ENCODE peak calls at places on chromosomes 7 and 10, in ten cellular contexts. One of them, this sample, is unnamed.

GRCh38 chr7:156703209-156703608 is 62.6 kb downstream of the RNF32 start:
- DNase-seq in Panc1: no peak
- DNase-seq in breast epithelium: no peak
- DNase-seq in astrocyte: no peak
- DNase-seq in CD8-positive, alpha-beta T cell: no peak
- DNase-seq in fibroblast of lung: no peak
- DNase-seq in A549: no peak
- DNase-seq in cardiac muscle cell: no peak
- DNase-seq in testis: no peak
- DNase-seq in neural progenitor cell: no peak
- DNase-seq in this sample: no peak

GRCh38 chr7:35267372-35267771 is 13.5 kb upstream of the TBX20 start:
- DNase-seq in CD8-positive, alpha-beta T cell: no peak
- DNase-seq in testis: no peak
- DNase-seq in Panc1: no peak
- DNase-seq in cardiac muscle cell: no peak
- DNase-seq in breast epithelium: no peak
- DNase-seq in astrocyte: no peak
- DNase-seq in A549: no peak
- DNase-seq in neural progenitor cell: no peak
- DNase-seq in fibroblast of lung: no peak
- DNase-seq in this sample: no peak

GRCh38 chr7:124940306-124940705 is 10.7 kb upstream of the POT1 start:
- DNase-seq in Panc1: no peak
- DNase-seq in neural progenitor cell: no peak
- DNase-seq in testis: no peak
- DNase-seq in fibroblast of lung: no peak
- DNase-seq in CD8-positive, alpha-beta T cell: no peak
- DNase-seq in astrocyte: no peak
- DNase-seq in breast epithelium: no peak
- DNase-seq in cardiac muscle cell: no peak
- DNase-seq in A549: no peak
- DNase-seq in this sample: no peak

GRCh38 chr10:130230611-130231010 is 94.4 kb downstream of the GLRX3 start:
- DNase-seq in breast epithelium: no peak
- DNase-seq in cardiac muscle cell: no peak
- DNase-seq in A549: no peak
- DNase-seq in testis: no peak
- DNase-seq in fibroblast of lung: no peak
- DNase-seq in astrocyte: no peak
- DNase-seq in CD8-positive, alpha-beta T cell: no peak
- DNase-seq in neural progenitor cell: no peak
- DNase-seq in Panc1: no peak
- DNase-seq in this sample: no peak

GRCh38 chr7:88964418-88964817 is 168.9 kb upstream of the TEX47 start:
- DNase-seq in breast epithelium: no peak
- DNase-seq in Panc1: no peak
- DNase-seq in astrocyte: no peak
- DNase-seq in fibroblast of lung: no peak
- DNase-seq in testis: no peak
- DNase-seq in A549: no peak
- DNase-seq in neural progenitor cell: no peak
- DNase-seq in CD8-positive, alpha-beta T cell: no peak
- DNase-seq in cardiac muscle cell: no peak
- DNase-seq in this sample: no peak

GRCh38 chr10:14532473-14533251 is 201.9 kb upstream of the FRMD4A start:
- DNase-seq in testis: peak; percentile 62
- DNase-seq in cardiac muscle cell: no peak
- DNase-seq in Panc1: no peak
- DNase-seq in A549: peak; percentile 60
- DNase-seq in neural progenitor cell: no peak
- DNase-seq in astrocyte: peak; percentile 22
- DNase-seq in fibroblast of lung: peak; percentile 51
- DNase-seq in CD8-positive, alpha-beta T cell: no peak
- DNase-seq in breast epithelium: no peak
- DNase-seq in this sample: peak; percentile 66

GRCh38 chr7:80047032-80047431 is 87.6 kb upstream of the GNAI1 start:
- DNase-seq in breast epithelium: no peak
- DNase-seq in CD8-positive, alpha-beta T cell: no peak
- DNase-seq in A549: no peak
- DNase-seq in testis: no peak
- DNase-seq in fibroblast of lung: no peak
- DNase-seq in Panc1: no peak
- DNase-seq in neural progenitor cell: no peak
- DNase-seq in cardiac muscle cell: no peak
- DNase-seq in astrocyte: no peak
- DNase-seq in this sample: no peak

GRCh38 chr10:36023939-36024338 is 381.8 kb upstream of the FZD8 start:
- DNase-seq in neural progenitor cell: peak; percentile 9
- DNase-seq in Panc1: no peak
- DNase-seq in A549: peak; percentile 43
- DNase-seq in cardiac muscle cell: no peak
- DNase-seq in CD8-positive, alpha-beta T cell: no peak
- DNase-seq in astrocyte: peak; percentile 45
- DNase-seq in testis: no peak
- DNase-seq in breast epithelium: no peak
- DNase-seq in fibroblast of lung: peak; percentile 55
- DNase-seq in this sample: peak; percentile 81

DNA sequence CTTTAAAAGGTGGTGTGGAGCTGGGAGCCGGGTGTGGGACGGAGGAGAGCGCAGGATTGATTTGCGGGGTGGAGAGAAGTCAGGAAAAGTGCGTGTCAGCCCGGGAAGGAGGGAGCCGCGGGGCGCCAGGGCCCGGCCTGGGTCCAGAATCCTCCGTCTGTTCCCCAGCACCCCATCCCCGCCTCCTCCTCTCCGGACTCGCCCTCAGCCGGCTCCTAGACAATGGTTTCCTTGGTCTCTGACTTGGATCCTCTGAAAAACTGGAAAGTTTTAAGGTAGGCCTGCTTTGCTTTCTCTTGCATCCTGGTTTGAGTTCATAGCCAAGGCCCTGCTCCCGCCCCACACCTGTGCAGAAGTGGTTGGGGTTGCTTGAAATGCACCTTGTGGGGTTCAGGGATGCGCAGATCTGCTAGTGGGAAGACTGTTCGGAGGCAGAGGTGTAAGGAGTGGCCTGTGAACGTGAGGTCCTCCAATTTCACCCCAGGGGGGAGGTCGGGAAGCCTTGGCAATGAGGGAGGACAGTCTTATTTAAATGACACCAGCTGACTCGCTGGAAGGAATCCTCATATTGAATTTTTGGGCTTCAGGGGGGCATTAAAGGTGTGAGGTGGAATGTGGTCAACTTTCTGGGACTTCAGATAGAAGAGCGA is 219.0 kb upstream of the CELF2 start:
- DNase-seq in astrocyte: no peak
- DNase-seq in CD8-positive, alpha-beta T cell: no peak
- DNase-seq in cardiac muscle cell: no peak
- DNase-seq in fibroblast of lung: no peak
- DNase-seq in neural progenitor cell: peak; percentile 33
- DNase-seq in testis: peak; percentile 22
- DNase-seq in breast epithelium: no peak
- DNase-seq in A549: no peak
- DNase-seq in Panc1: no peak
- DNase-seq in this sample: no peak
- H3K27ac ChIP-seq in astrocyte: peak overlapping the region; percentile 57
- H3K27ac ChIP-seq in CD8-positive, alpha-beta T cell: no peak overlapping the region
- H3K27ac ChIP-seq in cardiac muscle cell: peak overlapping the region; percentile 16
- H3K27ac ChIP-seq in fibroblast of lung: peak overlapping the region; percentile 2
- H3K27ac ChIP-seq in neural progenitor cell: peak overlapping the region; percentile 66
- H3K27ac ChIP-seq in testis: peak overlapping the region; percentile 79
- H3K27ac ChIP-seq in breast epithelium: peak overlapping the region; percentile 86
- H3K27ac ChIP-seq in A549: no peak overlapping the region
- H3K27ac ChIP-seq in Panc1: no peak overlapping the region
- H3K27ac ChIP-seq in this sample: peak overlapping the region; percentile 71

DNA sequence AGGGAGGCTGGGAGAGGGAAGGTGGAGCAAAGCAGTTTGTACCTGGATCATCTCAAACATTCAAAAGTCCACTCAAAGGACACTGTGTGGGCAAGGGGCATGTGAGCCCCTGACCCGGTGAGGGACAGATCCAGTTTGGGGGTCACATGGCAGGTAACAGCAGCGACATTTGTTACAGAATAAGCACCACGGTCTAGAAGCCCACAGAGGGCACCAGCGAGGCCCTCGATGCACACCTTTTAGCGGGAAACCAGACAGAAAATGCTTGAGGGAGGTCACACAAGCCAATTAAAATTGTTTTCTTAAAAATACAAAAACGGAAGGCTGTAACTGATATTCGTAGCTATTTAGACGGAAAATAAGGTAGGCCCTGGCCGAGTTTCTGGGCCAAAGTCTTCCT is 144.4 kb downstream of the ZMYND11 start:
- DNase-seq in Panc1: no peak
- DNase-seq in breast epithelium: no peak
- DNase-seq in A549: no peak
- DNase-seq in cardiac muscle cell: no peak
- DNase-seq in fibroblast of lung: no peak
- DNase-seq in CD8-positive, alpha-beta T cell: no peak
- DNase-seq in neural progenitor cell: no peak
- DNase-seq in testis: no peak
- DNase-seq in astrocyte: no peak
- DNase-seq in this sample: no peak
- TF ChIP-seq CTCF in Panc1: no peak
- TF ChIP-seq CTCF in breast epithelium: no peak
- TF ChIP-seq CTCF in A549: peak; percentile 15
- TF ChIP-seq CTCF in cardiac muscle cell: no peak
- TF ChIP-seq CTCF in fibroblast of lung: no peak
- TF ChIP-seq CTCF in CD8-positive, alpha-beta T cell: no peak
- TF ChIP-seq CTCF in neural progenitor cell: peak; percentile 40
- TF ChIP-seq CTCF in testis: no peak
- TF ChIP-seq CTCF in astrocyte: no peak
- TF ChIP-seq CTCF in this sample: peak; percentile 30

GRCh38 chr7:6027806-6028365 is 3.3 kb upstream of the ANKRD61 start:
- DNase-seq in A549: no peak
- DNase-seq in astrocyte: no peak
- DNase-seq in cardiac muscle cell: no peak
- DNase-seq in CD8-positive, alpha-beta T cell: no peak
- DNase-seq in fibroblast of lung: no peak
- DNase-seq in breast epithelium: no peak
- DNase-seq in testis: no peak
- DNase-seq in Panc1: no peak
- DNase-seq in neural progenitor cell: no peak
- DNase-seq in this sample: no peak

GRCh38 chr7:6026011-6026819 is 5.0 kb upstream of the ANKRD61 start:
- DNase-seq in cardiac muscle cell: peak; percentile 40
- DNase-seq in testis: peak; percentile 27
- DNase-seq in breast epithelium: peak; percentile 26
- DNase-seq in fibroblast of lung: peak; percentile 4
- DNase-seq in Panc1: no peak
- DNase-seq in neural progenitor cell: peak; percentile 50
- DNase-seq in CD8-positive, alpha-beta T cell: peak; percentile 78
- DNase-seq in astrocyte: no peak
- DNase-seq in A549: peak; percentile 74
- DNase-seq in this sample: peak; percentile 16

GRCh38 chr7:6026917-6027316 is 4.3 kb upstream of the ANKRD61 start:
- DNase-seq in breast epithelium: no peak
- DNase-seq in neural progenitor cell: no peak
- DNase-seq in cardiac muscle cell: no peak
- DNase-seq in A549: no peak
- DNase-seq in CD8-positive, alpha-beta T cell: no peak
- DNase-seq in fibroblast of lung: no peak
- DNase-seq in Panc1: no peak
- DNase-seq in testis: no peak
- DNase-seq in astrocyte: no peak
- DNase-seq in this sample: no peak

GRCh38 chr7:6023974-6024435 is 7.2 kb upstream of the ANKRD61 start:
- DNase-seq in A549: no peak
- DNase-seq in astrocyte: no peak
- DNase-seq in fibroblast of lung: no peak
- DNase-seq in Panc1: no peak
- DNase-seq in CD8-positive, alpha-beta T cell: no peak
- DNase-seq in neural progenitor cell: no peak
- DNase-seq in cardiac muscle cell: no peak
- DNase-seq in testis: no peak
- DNase-seq in breast epithelium: no peak
- DNase-seq in this sample: no peak

GRCh38 chr7:6022671-6023070 is 8.5 kb upstream of the ANKRD61 start:
- DNase-seq in fibroblast of lung: no peak
- DNase-seq in astrocyte: no peak
- DNase-seq in Panc1: no peak
- DNase-seq in CD8-positive, alpha-beta T cell: no peak
- DNase-seq in breast epithelium: no peak
- DNase-seq in neural progenitor cell: no peak
- DNase-seq in testis: no peak
- DNase-seq in A549: no peak
- DNase-seq in cardiac muscle cell: no peak
- DNase-seq in this sample: no peak
- H3K4me1 ChIP-seq in fibroblast of lung: no peaks in the 10 kb centered on the region
- H3K4me1 ChIP-seq in astrocyte: no peaks in the 10 kb centered on the region
- H3K4me1 ChIP-seq in Panc1: no peaks in the 10 kb centered on the region
- H3K4me1 ChIP-seq in CD8-positive, alpha-beta T cell: peaks cover 20% of the 10 kb centered on the region
- H3K4me1 ChIP-seq in breast epithelium: no peaks in the 10 kb centered on the region
- H3K4me1 ChIP-seq in neural progenitor cell: no peaks in the 10 kb centered on the region
- H3K4me1 ChIP-seq in testis: no peaks in the 10 kb centered on the region
- H3K4me1 ChIP-seq in A549: no peaks in the 10 kb centered on the region
- H3K4me1 ChIP-seq in cardiac muscle cell: no peaks in the 10 kb centered on the region
- H3K4me1 ChIP-seq in this sample: no peaks in the 10 kb centered on the region

GRCh38 chr7:2738766-2739549 is 51.0 kb downstream of the AMZ1 start:
- DNase-seq in CD8-positive, alpha-beta T cell: no peak
- DNase-seq in astrocyte: no peak
- DNase-seq in Panc1: no peak
- DNase-seq in A549: no peak
- DNase-seq in cardiac muscle cell: no peak
- DNase-seq in testis: peak; percentile 11
- DNase-seq in breast epithelium: no peak
- DNase-seq in fibroblast of lung: no peak
- DNase-seq in neural progenitor cell: no peak
- DNase-seq in this sample: no peak
- H3K27ac ChIP-seq in CD8-positive, alpha-beta T cell: no peak overlapping the region
- H3K27ac ChIP-seq in astrocyte: no peak overlapping the region
- H3K27ac ChIP-seq in Panc1: no peak overlapping the region
- H3K27ac ChIP-seq in A549: no peak overlapping the region
- H3K27ac ChIP-seq in cardiac muscle cell: no peak overlapping the region
- H3K27ac ChIP-seq in testis: no peak overlapping the region
- H3K27ac ChIP-seq in breast epithelium: no peak overlapping the region
- H3K27ac ChIP-seq in fibroblast of lung: no peak overlapping the region
- H3K27ac ChIP-seq in neural progenitor cell: no peak overlapping the region
- H3K27ac ChIP-seq in this sample: no peak overlapping the region

GRCh38 chr10:123663522-123663921 is 2.6 kb upstream of the GPR26 start:
- DNase-seq in fibroblast of lung: no peak
- DNase-seq in CD8-positive, alpha-beta T cell: no peak
- DNase-seq in A549: no peak
- DNase-seq in testis: no peak
- DNase-seq in astrocyte: no peak
- DNase-seq in cardiac muscle cell: no peak
- DNase-seq in breast epithelium: no peak
- DNase-seq in Panc1: no peak
- DNase-seq in neural progenitor cell: no peak
- DNase-seq in this sample: no peak
- TF ChIP-seq CTCF in fibroblast of lung: no peak
- TF ChIP-seq CTCF in CD8-positive, alpha-beta T cell: no peak
- TF ChIP-seq CTCF in A549: no peak
- TF ChIP-seq CTCF in testis: no peak
- TF ChIP-seq CTCF in astrocyte: no peak
- TF ChIP-seq CTCF in cardiac muscle cell: no peak
- TF ChIP-seq CTCF in breast epithelium: no peak
- TF ChIP-seq CTCF in Panc1: no peak
- TF ChIP-seq CTCF in neural progenitor cell: peak; percentile 52
- TF ChIP-seq CTCF in this sample: no peak

This sample was measured in foreskin keratinocyte.